ENCODE peak calls at places on chromosomes 4 and X, in four cellular contexts. C, A, L and D are unnamed samples.

GRCh38 chr4:84915396-84915780 is 51.1 kb downstream of the WDFY3 start:
- DNase-seq in A (no peak), L (no peak), C (no peak), D (no peak)

GRCh38 chrX:7233632-7234406 is 85.9 kb upstream of the PUDP start:
- DNase-seq in A (no peak), C (no peak), L (no peak), D (no peak)

GRCh38 chr4:122583906-122584305 is 37.0 kb downstream of the IL21 start:
- DNase-seq in L (no peak), A (no peak), C (no peak), D (no peak)

GRCh38 chr4:98584265-98584664 is 74.1 kb downstream of the TSPAN5 start:
- DNase-seq in C (no peak), A (no peak), L (no peak), D (no peak)

GRCh38 chr4:174423257-174423944 is 98.9 kb downstream of the HPGD start:
- DNase-seq in L (peak; percentile 18), A (no peak), C (peak; percentile 9), D (no peak)

GRCh38 chrX:27254663-27255062 is 208.5 kb downstream of the PPP4R3C start:
- DNase-seq in A (no peak), C (no peak), L (no peak), D (no peak)

GRCh38 chr4:78356251-78356650 is 195.3 kb upstream of the ANXA3 start:
- DNase-seq in L (no peak), C (no peak), A (no peak), D (no peak)

GRCh38 chrX:5458300-5458699 is 770.4 kb downstream of the NLGN4X start:
- DNase-seq in L (no peak), A (no peak), C (no peak), D (no peak)

GRCh38 chr4:15006416-15007024 is 4.2 kb downstream of the CPEB2 start:
- DNase-seq in L (peak; percentile 46), A (peak; percentile 8), C (no peak), D (peak; percentile 15)

GRCh38 chrX:69387559-69388487 is 116.3 kb upstream of the NALF2 start:
- DNase-seq in A (peak; percentile 59), L (peak; percentile 32), C (no peak), D (peak; percentile 68)

GRCh38 chrX:14095702-14096101 is 66.0 kb upstream of the GEMIN8 start:
- DNase-seq in L (peak; percentile 43), A (peak; percentile 13), C (no peak), D (peak; percentile 34)

GRCh38 chr4:94757192-94758140 is at the start of gene BMPR1B:
- DNase-seq in C (no peak), A (peak; percentile 13), L (no peak), D (no peak)
- TF ChIP-seq CTCF in C (no peak), A (no peak), L (no peak), D (no peak)

GRCh38 chr4:52292245-52292644 is 241.1 kb downstream of the SPATA18 start:
- DNase-seq in A (no peak), L (no peak), C (no peak), D (no peak)
- TF ChIP-seq CTCF in A (no peak), L (no peak), C (no peak), D (no peak)

GRCh38 chr4:153809307-153809706 is 20.4 kb upstream of the SFRP2 start:
- DNase-seq in L (no peak), C (no peak), A (no peak), D (no peak)
- TF ChIP-seq CTCF in L (no peak), C (no peak), A (no peak), D (no peak)

DNA sequence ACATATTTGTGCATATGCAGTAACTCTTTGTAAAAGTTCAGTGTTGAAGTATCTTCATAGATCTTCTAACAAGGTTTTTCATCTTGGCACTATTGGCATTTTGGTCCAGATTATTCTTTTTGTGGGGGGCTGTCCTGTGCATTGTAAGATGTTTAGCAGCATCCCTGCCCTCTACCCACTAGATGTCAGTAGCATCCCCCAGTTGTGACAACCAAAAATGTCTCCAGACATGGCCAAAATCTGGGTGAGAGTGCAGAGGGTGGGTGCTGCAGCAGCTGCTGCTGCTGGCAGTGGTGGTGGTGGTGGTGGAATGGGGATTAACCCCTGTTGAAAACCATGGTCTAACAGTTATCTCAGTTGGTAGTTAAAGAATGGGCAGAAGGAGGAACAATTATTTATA is 370.0 kb downstream of the GPAT3 start:
- DNase-seq in C (no peak), A (no peak), L (no peak), D (no peak)
- TF ChIP-seq CTCF in C (no peak), A (peak; percentile 22), L (no peak), D (peak; percentile 46)

DNA sequence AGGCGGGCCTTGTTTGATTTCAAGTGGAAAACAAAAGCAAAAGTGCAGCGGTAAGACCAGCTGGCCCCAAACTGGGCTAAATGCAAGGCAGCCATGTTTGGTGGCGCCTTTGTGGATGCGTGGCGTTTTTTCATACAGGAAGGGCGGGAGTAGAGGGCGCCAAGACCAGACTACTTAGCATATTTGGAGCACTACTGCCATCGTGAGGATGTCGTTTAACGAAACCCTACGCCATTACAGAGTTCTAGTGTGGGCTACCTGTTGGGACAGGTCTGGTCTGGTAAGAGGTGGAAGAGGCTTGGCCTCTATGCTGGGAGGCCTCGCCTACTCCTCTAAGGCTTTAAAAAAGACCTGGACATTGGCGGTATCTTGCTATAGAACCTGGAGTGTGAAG is 230.7 kb upstream of the STK26 start:
- DNase-seq in L (peak; percentile 94), A (peak; percentile 21), C (no peak), D (peak; percentile 56)
- TF ChIP-seq CTCF in L (no peak), A (no peak), C (no peak), D (peak; percentile 50)

DNA sequence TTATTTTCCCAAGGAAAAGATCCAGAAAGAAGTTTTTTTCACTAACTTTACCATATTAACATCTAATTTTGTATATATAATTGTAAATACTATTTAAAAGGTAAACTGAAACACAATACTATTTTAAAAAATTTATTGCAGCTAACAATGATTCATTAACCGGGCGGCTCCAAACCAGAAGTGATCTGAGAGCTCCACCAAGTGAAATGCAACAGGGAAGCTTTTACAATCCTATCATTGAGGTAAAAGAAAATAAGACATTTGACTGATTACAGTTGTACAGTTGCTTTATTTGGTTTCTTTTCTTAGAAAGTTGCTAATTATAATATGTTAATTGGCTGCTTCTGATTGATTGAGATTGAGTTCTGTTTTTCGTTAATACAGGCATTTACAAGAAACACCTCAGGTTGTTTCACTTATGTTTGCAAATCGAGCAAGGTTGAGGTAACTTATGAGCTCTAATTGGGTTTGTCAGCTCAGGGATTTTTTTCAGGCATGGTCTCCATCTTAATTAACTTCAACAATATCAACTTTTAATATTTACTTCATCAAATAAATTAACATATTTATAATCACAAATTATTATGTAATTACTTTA is 220.2 kb upstream of the UGT8 start:
- DNase-seq in C (no peak), A (no peak), L (no peak), D (no peak)
- TF ChIP-seq CTCF in C (no peak), A (peak; percentile 18), L (no peak), D (peak; percentile 23)